ENCODE peak calls at places on chromosomes 1 and 21, in six cellular contexts. C, A, D, Z, G and T are unnamed samples.

GRCh38 chr1:38308780-38309179 is 262.2 kb upstream of the POU3F1 start:
- DNase-seq in C (no peak), A (no peak), D (no peak), Z (no peak), G (no peak), T (no peak)

GRCh38 chr1:93728480-93729131 is 47.0 kb upstream of the BCAR3 start:
- DNase-seq in C (no peak), A (no peak), D (no peak), Z (peak), G (no peak), T (peak)

GRCh38 chr1:3566004-3566885 is 45.1 kb downstream of the MEGF6 start:
- DNase-seq in C (no peak), A (no peak), D (no peak), Z (no peak), G (no peak), T (no peak)

GRCh38 chr1:41496080-41497055 is 11.9 kb upstream of the EDN2 start:
- DNase-seq in C (no peak), A (peak), D (peak), Z (peak), G (peak), T (peak)

GRCh38 chr1:226457307-226457712 is 49.4 kb upstream of the PARP1 start:
- DNase-seq in C (peak), A (no peak), D (no peak), Z (no peak), G (no peak), T (no peak)

GRCh38 chr1:6475381-6476133 is 9.6 kb upstream of the TNFRSF25 start:
- DNase-seq in C (peak), A (peak), D (peak), Z (peak), G (peak), T (peak)

GRCh38 chr1:53110370-53111072 is 31.9 kb downstream of the SLC1A7 start:
- DNase-seq in C (no peak), A (no peak), D (no peak), Z (no peak), G (no peak), T (no peak)

GRCh38 chr1:45205000-45205909 is 1.1 kb downstream of the ZSWIM5 start:
- DNase-seq in C (no peak), A (peak), D (peak), Z (peak), G (peak), T (peak)

GRCh38 chr1:186499571-186499970 is 38.7 kb upstream of the PDC start:
- DNase-seq in C (no peak), A (no peak), D (no peak), Z (no peak), G (no peak), T (no peak)

GRCh38 chr1:154420172-154420571 is 15.0 kb downstream of the IL6R start:
- DNase-seq in C (peak), A (peak), D (peak), Z (peak), G (peak), T (peak)

GRCh38 chr1:168520052-168520751 is 23.6 kb downstream of the XCL2 start:
- DNase-seq in C (peak), A (no peak), D (no peak), Z (no peak), G (no peak), T (no peak)

GRCh38 chr21:34593423-34593822 is 21.5 kb downstream of the RCAN1 start:
- DNase-seq in C (no peak), A (no peak), D (no peak), Z (no peak), G (no peak), T (no peak)

GRCh38 chr1:201361652-201362504 is 15.6 kb downstream of the TNNT2 start:
- DNase-seq in C (no peak), A (no peak), D (peak), Z (peak), G (peak), T (peak)

GRCh38 chr1:186165303-186165702 is 209.8 kb downstream of the TPR start:
- DNase-seq in C (no peak), A (no peak), D (no peak), Z (no peak), G (no peak), T (no peak)

GRCh38 chr1:203769505-203770343 is 4.7 kb downstream of the LAX1 start:
- DNase-seq in C (no peak), A (peak), D (peak), Z (peak), G (peak), T (peak)

GRCh38 chr1:115828101-115829022 is 12.6 kb downstream of the NHLH2 start:
- DNase-seq in C (peak), A (peak), D (peak), Z (peak), G (peak), T (peak)

GRCh38 chr1:111516008-111516535 is 12.6 kb upstream of the ADORA3 start:
- DNase-seq in C (peak), A (peak), D (no peak), Z (peak), G (no peak), T (peak)

GRCh38 chr1:17550684-17551584 is 11.4 kb downstream of the ARHGEF10L start:
- DNase-seq in C (no peak), A (no peak), D (no peak), Z (no peak), G (peak), T (no peak)

GRCh38 chr1:9542425-9542824 is 3.2 kb downstream of the SLC25A33 start:
- DNase-seq in C (no peak), A (no peak), D (no peak), Z (no peak), G (no peak), T (no peak)

GRCh38 chr1:21494196-21494595 is 15.0 kb upstream of the ALPL start:
- DNase-seq in C (no peak), A (no peak), D (no peak), Z (no peak), G (no peak), T (no peak)

GRCh38 chr1:2583871-2584341 is 2.7 kb upstream of the PRXL2B start:
- DNase-seq in C (peak), A (no peak), D (peak), Z (peak), G (peak), T (no peak)

GRCh38 chr1:7229696-7230095 is 444.4 kb downstream of the CAMTA1 start:
- DNase-seq in C (no peak), A (no peak), D (no peak), Z (no peak), G (no peak), T (no peak)

GRCh38 chr21:37787456-37787855 is 128.8 kb downstream of the KCNJ6 start:
- DNase-seq in C (no peak), A (no peak), D (no peak), Z (no peak), G (no peak), T (no peak)

GRCh38 chr21:31136891-31137290 is 98.6 kb upstream of the KRTAP19-8 start:
- DNase-seq in C (no peak), A (no peak), D (no peak), Z (no peak), G (no peak), T (no peak)

GRCh38 chr1:4594286-4594991 is 60.0 kb upstream of the AJAP1 start:
- DNase-seq in C (no peak), A (no peak), D (peak), Z (no peak), G (no peak), T (no peak)
- TF ChIP-seq CTCF in C (no peak), A (no peak), D (no peak), Z (no peak), G (no peak), T (no peak)

GRCh38 chr1:235516862-235517446 is 12.7 kb upstream of the B3GALNT2 start:
- DNase-seq in C (no peak), A (no peak), D (no peak), Z (no peak), G (no peak), T (no peak)

GRCh38 chr1:235515844-235516512 is 11.7 kb upstream of the B3GALNT2 start:
- DNase-seq in C (no peak), A (no peak), D (no peak), Z (no peak), G (no peak), T (no peak)

GRCh38 chr1:235511470-235512240 is 7.4 kb upstream of the B3GALNT2 start:
- DNase-seq in C (no peak), A (no peak), D (no peak), Z (no peak), G (no peak), T (no peak)

GRCh38 chr1:235513495-235514366 is 9.5 kb upstream of the B3GALNT2 start:
- DNase-seq in C (no peak), A (no peak), D (no peak), Z (no peak), G (no peak), T (no peak)
- TF ChIP-seq CTCF in C (peak), A (peak), D (peak), Z (peak), G (peak), T (peak)

GRCh38 chr1:80801691-80802090 is 999.0 kb upstream of the ADGRL2 start:
- DNase-seq in C (no peak), A (no peak), D (no peak), Z (no peak), G (no peak), T (no peak)

GRCh38 chr1:80799457-80799856 is 1001.3 kb upstream of the ADGRL2 start:
- DNase-seq in C (no peak), A (no peak), D (no peak), Z (no peak), G (no peak), T (no peak)
- TF ChIP-seq CTCF in C (no peak), A (no peak), D (no peak), Z (no peak), G (no peak), T (no peak)

DNA sequence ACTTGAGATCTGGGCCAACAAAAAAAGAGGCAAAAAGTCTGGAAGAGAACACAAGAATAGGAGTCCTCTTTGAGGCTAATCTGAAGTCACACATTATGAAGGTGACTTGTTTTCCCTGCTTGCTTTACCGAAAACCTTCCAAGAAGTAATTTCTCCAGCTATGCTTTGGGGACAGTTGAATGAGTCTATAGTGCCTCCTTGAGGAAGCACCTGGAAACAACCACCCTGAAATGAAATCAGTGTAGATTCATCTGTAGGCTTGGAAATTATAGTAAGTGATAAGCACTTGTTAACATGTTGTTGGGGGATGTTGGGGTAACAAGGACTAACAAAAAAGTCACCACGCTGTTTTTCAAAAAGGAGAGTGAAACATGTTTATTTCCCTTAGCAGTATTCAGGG is 23.4 kb upstream of the RPTN start:
- DNase-seq in C (no peak), A (no peak), D (no peak), Z (no peak), G (no peak), T (no peak)
- TF ChIP-seq CTCF in C (no peak), A (no peak), D (no peak), Z (peak), G (no peak), T (no peak)